ENCODE peak calls at places on chromosomes 16 and 17, in ten cellular contexts. A is colonic mucosa; M is heart left ventricle; Q is stimulated activated CD8-positive, alpha-beta memory T cell treated with anti-CD3 and anti-CD28 coated beads, Interleukin-2, amount 100 ng/mL, for 48 hours; H is nephron progenitor cell; B is ACHN; I is Caco-2; K is DMS153; W is hypothalamus; C is HFF-Myc. G is an unnamed sample.

GRCh38 chr16:26665166-26665939 is 401.4 kb upstream of the C16orf82 start:
- DNase-seq in K (peak), A (no peak), H (no peak), I (no peak), Q (no peak), C (no peak), M (no peak), B (no peak), W (no peak), G (no peak)

GRCh38 chr17:77453613-77454559 is 313.1 kb downstream of the SEC14L1 start:
- DNase-seq in H (no peak), I (no peak), K (no peak), W (no peak), A (peak), C (no peak), Q (no peak), B (no peak), M (no peak), G (no peak)

GRCh38 chr16:69244336-69244735 is 57.4 kb downstream of the SNTB2 start:
- DNase-seq in I (no peak), W (no peak), A (no peak), M (no peak), Q (no peak), H (no peak), K (no peak), B (no peak), C (no peak), G (no peak)

GRCh38 chr16:53872248-53873221 is 168.6 kb downstream of the FTO start:
- DNase-seq in I (no peak), M (no peak), B (peak), A (no peak), H (no peak), C (no peak), W (no peak), K (no peak), Q (no peak), G (no peak)

GRCh38 chr16:80852261-80852872 is 48.0 kb upstream of the CDYL2 start:
- DNase-seq in K (no peak), H (peak), I (peak), Q (peak), C (no peak), B (peak), A (peak), M (no peak), W (no peak), G (no peak)

GRCh38 chr17:40726919-40727318 is 23.4 kb upstream of the KRT24 start:
- DNase-seq in M (no peak), Q (no peak), C (no peak), K (no peak), B (peak), I (peak), W (no peak), A (no peak), H (no peak), G (no peak)

GRCh38 chr17:57895382-57896060 is 45.7 kb upstream of the MRPS23 start:
- DNase-seq in Q (no peak), C (no peak), A (no peak), I (no peak), B (no peak), W (no peak), H (no peak), M (peak), K (peak), G (no peak)

GRCh38 chr17:77736721-77737120 is 221.8 kb upstream of the TNRC6C start:
- DNase-seq in A (peak), K (no peak), H (no peak), B (no peak), C (no peak), W (no peak), M (no peak), Q (no peak), I (no peak), G (no peak)

GRCh38 chr16:70747703-70748631 is 53.0 kb downstream of the VAC14 start:
- DNase-seq in A (no peak), M (no peak), B (peak), W (no peak), H (no peak), Q (no peak), K (no peak), I (no peak), C (no peak), G (no peak)

GRCh38 chr16:660459-661183 is 7.3 kb upstream of the RHOT2 start:
- DNase-seq in H (peak), B (peak), I (peak), Q (peak), W (peak), C (peak), M (peak), K (peak), A (peak), G (peak)

GRCh38 chr16:67655363-67655762 is 4.7 kb downstream of the ACD start:
- DNase-seq in W (no peak), I (no peak), K (no peak), A (no peak), Q (no peak), M (no peak), B (no peak), H (no peak), C (no peak), G (no peak)

GRCh38 chr17:1123397-1124237 is 56.2 kb downstream of the ABR start:
- DNase-seq in A (no peak), M (no peak), B (no peak), H (no peak), I (no peak), W (peak), Q (no peak), C (no peak), K (no peak), G (no peak)

GRCh38 chr16:3112058-3112880 is at the start of gene ZNF205:
- DNase-seq in K (peak), H (peak), C (no peak), M (peak), I (peak), Q (no peak), W (peak), B (peak), A (peak), G (peak)

GRCh38 chr16:57498031-57498430 is 11.7 kb upstream of the DOK4 start:
- DNase-seq in I (no peak), C (no peak), K (no peak), Q (no peak), W (no peak), H (no peak), M (no peak), A (no peak), B (no peak), G (no peak)

GRCh38 chr17:67526700-67527099 is 149.6 kb downstream of the PITPNC1 start:
- DNase-seq in C (no peak), B (no peak), I (no peak), M (no peak), K (no peak), Q (no peak), A (no peak), H (no peak), W (no peak), G (no peak)

GRCh38 chr17:45104907-45105624 is 27.2 kb downstream of the PLCD3 start:
- DNase-seq in H (no peak), Q (no peak), K (no peak), M (no peak), W (no peak), I (no peak), A (no peak), B (no peak), C (no peak), G (no peak)

GRCh38 chr16:70158261-70158939 is 15.2 kb upstream of the CLEC18C start:
- DNase-seq in M (no peak), Q (no peak), B (peak), H (no peak), I (no peak), C (no peak), A (no peak), K (no peak), W (no peak), G (no peak)

GRCh38 chr16:85961988-85962915 is 63.3 kb downstream of the IRF8 start:
- DNase-seq in M (no peak), A (no peak), I (no peak), B (no peak), C (no peak), W (no peak), H (no peak), K (no peak), Q (no peak), G (no peak)

GRCh38 chr16:88287219-88287618 is 95.5 kb upstream of the ZNF469 start:
- DNase-seq in I (peak), C (no peak), B (peak), K (no peak), W (no peak), H (no peak), A (no peak), Q (peak), M (no peak), G (no peak)

GRCh38 chr16:66309-67182 is 5.9 kb downstream of the RHBDF1 start:
- DNase-seq in A (no peak), I (no peak), M (peak), B (no peak), C (no peak), Q (no peak), H (no peak), W (no peak), K (no peak), G (no peak)

GRCh38 chr16:8375208-8375607 is 215.1 kb downstream of the TMEM114 start:
- DNase-seq in I (no peak), M (no peak), B (no peak), K (peak), H (no peak), A (no peak), C (no peak), W (no peak), Q (no peak), G (no peak)

GRCh38 chr17:47649972-47650524 is 329 bp downstream of the KPNB1 start:
- DNase-seq in C (no peak), B (no peak), A (no peak), Q (peak), I (no peak), K (no peak), M (no peak), H (no peak), W (no peak), G (no peak)

GRCh38 chr16:55478827-55479559 is at the start of gene MMP2:
- DNase-seq in C (no peak), H (peak), A (peak), I (no peak), K (peak), Q (no peak), B (no peak), W (peak), M (peak), G (no peak)

GRCh38 chr17:16934133-16934795 is 37.7 kb downstream of the TNFRSF13B start:
- DNase-seq in Q (no peak), B (no peak), C (no peak), H (no peak), W (no peak), I (no peak), K (no peak), A (no peak), M (no peak), G (peak)

GRCh38 chr16:51907680-51908079 is 639.3 kb downstream of the TOX3 start:
- DNase-seq in B (no peak), Q (no peak), M (no peak), C (no peak), A (no peak), K (no peak), H (no peak), I (no peak), W (no peak), G (no peak)

G was measured in posterior cingulate gyrus.